ENCODE peak calls at places on chromosome 2, in six cellular contexts. C is type B pancreatic cell, X is tibial artery, H is endothelial cell, Z is dorsolateral prefrontal cortex, E is AG09319. R is an unnamed sample.

GRCh38 chr2:227460833-227461232 is 11.1 kb upstream of the AGFG1 start:
- DNase-seq in C (no peak), X (no peak), H (no peak), Z (no peak), E (no peak), R (no peak)

GRCh38 chr2:236959876-236960275 is 125.8 kb upstream of the COPS8 start:
- DNase-seq in C (no peak), X (peak), H (no peak), Z (no peak), E (no peak), R (no peak)

GRCh38 chr2:128196026-128196822 is 105.2 kb downstream of the UGGT1 start:
- DNase-seq in C (no peak), X (no peak), H (no peak), Z (no peak), E (no peak), R (no peak)

GRCh38 chr2:35454966-35455638 is 900.5 kb upstream of the CRIM1 start:
- DNase-seq in C (no peak), X (no peak), H (no peak), Z (no peak), E (no peak), R (no peak)

GRCh38 chr2:134988994-134989605 is 58.1 kb downstream of the MAP3K19 start:
- DNase-seq in C (no peak), X (no peak), H (no peak), Z (no peak), E (peak), R (no peak)

GRCh38 chr2:190407246-190407661 is 901 bp upstream of the MFSD6 start:
- DNase-seq in C (no peak), X (no peak), H (no peak), Z (no peak), E (no peak), R (no peak)

GRCh38 chr2:135149251-135149650 is 97.2 kb downstream of the RAB3GAP1 start:
- DNase-seq in C (no peak), X (no peak), H (no peak), Z (no peak), E (no peak), R (no peak)

GRCh38 chr2:1162768-1163584 is 212.3 kb downstream of the SNTG2 start:
- DNase-seq in C (no peak), X (no peak), H (peak), Z (no peak), E (no peak), R (no peak)

GRCh38 chr2:66305714-66306113 is 129.2 kb upstream of the MEIS1 start:
- DNase-seq in C (no peak), X (peak), H (no peak), Z (peak), E (no peak), R (no peak)

GRCh38 chr2:81194176-81194575 is 889.6 kb upstream of the LRRTM1 start:
- DNase-seq in C (no peak), X (peak), H (no peak), Z (no peak), E (no peak), R (no peak)

GRCh38 chr2:112877423-112877822 is 33.5 kb upstream of the IL37 start:
- DNase-seq in C (no peak), X (no peak), H (no peak), Z (no peak), E (no peak), R (no peak)

GRCh38 chr2:101253013-101253712 is 477 bp downstream of the CNOT11 start:
- DNase-seq in C (no peak), X (peak), H (peak), Z (peak), E (peak), R (peak)

GRCh38 chr2:12720752-12721151 is 4.0 kb downstream of the TRIB2 start:
- DNase-seq in C (no peak), X (no peak), H (no peak), Z (no peak), E (no peak), R (no peak)

GRCh38 chr2:51224790-51225189 is 192.9 kb upstream of the NRXN1 start:
- DNase-seq in C (no peak), X (no peak), H (no peak), Z (no peak), E (no peak), R (no peak)

GRCh38 chr2:74864728-74865722 is 31.1 kb downstream of the HK2 start:
- DNase-seq in C (no peak), X (no peak), H (no peak), Z (no peak), E (no peak), R (no peak)

GRCh38 chr2:201470821-201471731 is 19.5 kb downstream of the STRADB start:
- DNase-seq in C (no peak), X (no peak), H (no peak), Z (no peak), E (no peak), R (no peak)

GRCh38 chr2:238919307-238919706 is 71.4 kb downstream of the TWIST2 start:
- DNase-seq in C (peak), X (no peak), H (no peak), Z (no peak), E (no peak), R (no peak)

GRCh38 chr2:186746584-186746983 is 52.7 kb downstream of the FAM171B start:
- DNase-seq in C (no peak), X (no peak), H (no peak), Z (no peak), E (no peak), R (no peak)

GRCh38 chr2:8606649-8607550 is 75.0 kb upstream of the ID2 start:
- DNase-seq in C (no peak), X (no peak), H (no peak), Z (no peak), E (no peak), R (no peak)

GRCh38 chr2:220555961-220556360 is 928.5 kb downstream of the SLC4A3 start:
- DNase-seq in C (no peak), X (no peak), H (no peak), Z (no peak), E (no peak), R (no peak)

GRCh38 chr2:194289712-194290346 is 1367.2 kb upstream of the SLC39A10 start:
- DNase-seq in C (no peak), X (no peak), H (no peak), Z (no peak), E (no peak), R (no peak)

GRCh38 chr2:86221066-86221684 is 21.9 kb downstream of the MRPL35 start:
- DNase-seq in C (no peak), X (no peak), H (peak), Z (no peak), E (no peak), R (peak)

GRCh38 chr2:230865324-230865765 is 603 bp downstream of the ITM2C start:
- DNase-seq in C (no peak), X (no peak), H (no peak), Z (no peak), E (no peak), R (no peak)

GRCh38 chr2:147660680-147661079 is 184.1 kb upstream of the ACVR2A start:
- DNase-seq in C (no peak), X (no peak), H (no peak), Z (no peak), E (no peak), R (no peak)

GRCh38 chr2:213980883-213981282 is 430.0 kb upstream of the VWC2L start:
- DNase-seq in C (no peak), X (no peak), H (no peak), Z (no peak), E (no peak), R (no peak)

GRCh38 chr2:195813401-195813800 is 156.4 kb downstream of the SLC39A10 start:
- DNase-seq in C (no peak), X (no peak), H (no peak), Z (no peak), E (no peak), R (no peak)

GRCh38 chr2:28658369-28658768 is 93.3 kb upstream of the PPP1CB start:
- DNase-seq in C (no peak), X (no peak), H (no peak), Z (no peak), E (no peak), R (no peak)

GRCh38 chr2:42055573-42056514 is 8.0 kb downstream of the PKDCC start:
- DNase-seq in C (no peak), X (no peak), H (no peak), Z (no peak), E (no peak), R (peak)

GRCh38 chr2:43131890-43132522 is 94.4 kb downstream of the ZFP36L2 start:
- DNase-seq in C (no peak), X (no peak), H (no peak), Z (no peak), E (no peak), R (no peak)

GRCh38 chr2:199602271-199602895 is 144.6 kb upstream of the SATB2 start:
- DNase-seq in C (no peak), X (no peak), H (no peak), Z (no peak), E (no peak), R (no peak)

GRCh38 chr2:215535125-215535668 is 99.3 kb upstream of the FN1 start:
- DNase-seq in C (no peak), X (no peak), H (no peak), Z (no peak), E (no peak), R (no peak)

GRCh38 chr2:158797963-158798700 is 3.0 kb downstream of the DAPL1 start:
- DNase-seq in C (no peak), X (no peak), H (no peak), Z (no peak), E (no peak), R (no peak)

GRCh38 chr2:238655131-238655860 is 192.6 kb upstream of the TWIST2 start:
- DNase-seq in C (peak), X (peak), H (no peak), Z (no peak), E (no peak), R (no peak)

GRCh38 chr2:96109931-96110511 is 6.3 kb downstream of the ADRA2B start:
- DNase-seq in C (no peak), X (peak), H (no peak), Z (no peak), E (no peak), R (no peak)

GRCh38 chr2:3399403-3399802 is 19.9 kb downstream of the TRAPPC12 start:
- DNase-seq in C (no peak), X (no peak), H (no peak), Z (no peak), E (no peak), R (no peak)

GRCh38 chr2:3396920-3397559 is 17.5 kb downstream of the TRAPPC12 start:
- DNase-seq in C (no peak), X (no peak), H (no peak), Z (no peak), E (no peak), R (no peak)

GRCh38 chr2:3403587-3404334 is 24.3 kb downstream of the TRAPPC12 start:
- DNase-seq in C (no peak), X (no peak), H (no peak), Z (no peak), E (no peak), R (no peak)

GRCh38 chr2:3399829-3400228 is 20.3 kb downstream of the TRAPPC12 start:
- DNase-seq in C (no peak), X (no peak), H (no peak), Z (peak), E (no peak), R (no peak)

GRCh38 chr2:3398837-3399236 is 19.3 kb downstream of the TRAPPC12 start:
- DNase-seq in C (no peak), X (no peak), H (no peak), Z (no peak), E (no peak), R (no peak)
- TF ChIP-seq CTCF in C (peak), X (no peak), H (no peak), Z (no peak), E (no peak), R (no peak)

GRCh38 chr2:121695179-121695451 is 41.6 kb downstream of the NIFK start:
- DNase-seq in C (no peak), X (no peak), H (no peak), Z (no peak), E (no peak), R (no peak)
- TF ChIP-seq CTCF in C (no peak), X (no peak), H (no peak), Z (no peak), E (no peak), R (no peak)

DNA sequence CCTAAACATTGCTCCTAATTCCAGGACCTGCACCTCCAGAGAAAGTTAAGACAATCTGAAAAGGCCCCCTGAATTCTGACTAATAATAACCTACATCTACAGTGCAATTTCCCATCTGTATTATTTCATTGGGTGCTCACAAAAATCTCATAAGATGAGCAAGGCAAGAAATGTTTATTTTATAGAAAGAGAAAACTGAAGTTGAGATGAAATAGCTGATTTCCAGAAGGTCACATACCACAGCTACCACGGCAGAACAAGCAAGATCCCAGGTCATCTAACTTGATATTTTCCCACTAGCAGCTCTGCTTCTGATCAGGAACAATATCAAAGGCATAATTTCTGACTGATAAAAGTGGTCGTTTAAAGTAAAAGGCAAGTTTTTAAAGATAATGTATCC is 105.8 kb upstream of the COL5A2 start:
- DNase-seq in C (no peak), X (no peak), H (no peak), Z (no peak), E (no peak), R (no peak)
- TF ChIP-seq CTCF in C (no peak), X (no peak), H (no peak), Z (no peak), E (no peak), R (no peak)

GRCh38 chr2:120253021-120253882 is 600 bp downstream of the RALB start:
- DNase-seq in C (peak), X (peak), H (peak), Z (peak), E (peak), R (peak)
- TF ChIP-seq CTCF in C (peak), X (peak), H (no peak), Z (peak), E (peak), R (peak)

DNA sequence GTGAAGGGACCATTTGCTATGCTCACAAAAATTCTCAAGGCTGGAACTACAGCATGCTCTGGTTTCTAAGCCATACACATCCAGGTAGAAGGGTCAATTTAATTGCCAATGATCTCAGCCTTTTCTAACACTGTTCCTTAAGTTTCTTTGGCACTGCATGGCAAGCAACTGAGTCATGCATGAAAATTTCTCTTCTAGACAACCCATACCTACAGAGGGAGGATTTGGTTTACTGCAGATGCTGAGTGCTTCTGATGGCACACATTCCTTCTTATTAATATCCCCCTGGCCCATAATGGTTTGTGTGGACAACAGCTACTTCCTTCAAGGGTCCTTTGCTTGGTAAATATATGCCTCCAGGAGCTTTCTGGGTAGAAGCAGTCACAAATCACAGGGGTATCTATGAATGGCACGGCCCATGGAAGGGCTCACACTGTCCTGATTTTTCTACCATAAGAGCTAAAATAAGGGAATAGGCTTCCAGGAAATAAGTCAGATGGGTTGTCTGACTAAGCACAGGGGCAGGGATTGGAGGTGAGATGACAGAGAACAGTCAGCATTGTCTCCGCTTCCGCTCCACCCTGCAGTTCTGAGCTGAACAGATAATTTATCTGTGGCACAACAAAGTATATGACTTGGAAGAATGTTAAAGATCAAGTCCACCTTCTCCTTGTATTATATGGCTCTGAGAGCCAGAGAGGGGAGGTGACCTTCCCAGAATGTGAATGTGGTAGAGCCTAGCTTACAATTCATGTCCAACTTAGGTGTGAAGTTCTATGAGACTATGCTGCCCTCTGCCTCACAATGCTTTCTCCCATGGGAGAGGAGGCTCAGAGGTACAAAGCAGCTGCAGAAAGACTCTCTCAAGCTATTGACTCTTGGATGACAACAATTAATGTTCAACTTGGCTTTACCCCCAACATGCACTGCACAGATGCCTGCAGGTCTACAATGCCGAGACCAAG is 199.2 kb upstream of the TNP1 start:
- DNase-seq in C (no peak), X (no peak), H (no peak), Z (no peak), E (no peak), R (no peak)
- TF ChIP-seq CTCF in C (no peak), X (no peak), H (no peak), Z (no peak), E (no peak), R (no peak)

DNA sequence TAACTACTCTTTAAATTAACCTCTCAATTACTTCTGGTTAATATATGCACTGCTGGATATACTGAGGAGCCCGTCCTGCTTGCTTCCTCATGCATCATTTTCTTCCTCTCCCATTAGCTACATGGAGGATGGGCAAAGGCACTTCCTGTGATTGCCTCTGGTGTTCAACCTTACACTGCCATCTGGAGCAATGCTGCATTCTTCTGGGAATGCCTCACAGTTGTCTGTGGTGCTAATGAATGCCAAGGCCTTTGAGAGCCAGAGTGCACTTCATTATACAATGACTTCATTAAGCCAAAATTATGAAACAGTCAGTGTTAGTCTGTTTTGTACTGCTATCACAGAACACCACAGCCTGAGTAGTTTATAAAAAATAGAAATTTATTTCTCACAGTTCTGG is 134.8 kb upstream of the DOCK10 start:
- DNase-seq in C (no peak), X (no peak), H (no peak), Z (no peak), E (peak), R (no peak)
- TF ChIP-seq CTCF in C (no peak), X (no peak), H (no peak), Z (no peak), E (peak), R (no peak)

GRCh38 chr2:45611020-45611737 is at the start of gene SRBD1:
- DNase-seq in C (peak), X (peak), H (peak), Z (peak), E (peak), R (peak)

GRCh38 chr2:45610281-45611019 is 617 bp downstream of the SRBD1 start:
- DNase-seq in C (no peak), X (peak), H (peak), Z (peak), E (peak), R (peak)

GRCh38 chr2:45612265-45612664 is 1.2 kb upstream of the SRBD1 start:
- DNase-seq in C (no peak), X (no peak), H (no peak), Z (no peak), E (no peak), R (no peak)

GRCh38 chr2:45606801-45607200 is 4.3 kb downstream of the SRBD1 start:
- DNase-seq in C (no peak), X (no peak), H (no peak), Z (no peak), E (no peak), R (no peak)

DNA sequence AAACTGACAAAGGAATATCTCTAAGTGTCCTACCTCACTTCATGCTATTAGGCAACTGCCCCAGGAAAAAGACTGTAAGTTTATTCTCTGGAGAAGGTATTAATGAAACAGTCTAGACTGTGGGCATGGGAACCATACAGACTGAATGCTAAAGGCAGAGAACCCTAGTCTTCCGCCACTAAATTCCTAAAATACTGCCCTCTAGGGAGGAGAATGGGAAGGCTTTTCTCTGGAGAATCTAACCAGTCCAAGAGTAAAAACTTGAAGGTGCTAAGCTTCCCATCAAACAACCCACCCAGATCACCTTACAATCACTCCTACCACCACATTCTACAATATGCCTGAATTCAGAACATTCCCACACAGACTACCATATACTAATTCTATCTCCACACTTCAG is 3.4 kb downstream of the SRBD1 start:
- DNase-seq in C (no peak), X (no peak), H (peak), Z (no peak), E (no peak), R (no peak)
- TF ChIP-seq CTCF in C (peak), X (no peak), H (peak), Z (peak), E (peak), R (peak)

DNA sequence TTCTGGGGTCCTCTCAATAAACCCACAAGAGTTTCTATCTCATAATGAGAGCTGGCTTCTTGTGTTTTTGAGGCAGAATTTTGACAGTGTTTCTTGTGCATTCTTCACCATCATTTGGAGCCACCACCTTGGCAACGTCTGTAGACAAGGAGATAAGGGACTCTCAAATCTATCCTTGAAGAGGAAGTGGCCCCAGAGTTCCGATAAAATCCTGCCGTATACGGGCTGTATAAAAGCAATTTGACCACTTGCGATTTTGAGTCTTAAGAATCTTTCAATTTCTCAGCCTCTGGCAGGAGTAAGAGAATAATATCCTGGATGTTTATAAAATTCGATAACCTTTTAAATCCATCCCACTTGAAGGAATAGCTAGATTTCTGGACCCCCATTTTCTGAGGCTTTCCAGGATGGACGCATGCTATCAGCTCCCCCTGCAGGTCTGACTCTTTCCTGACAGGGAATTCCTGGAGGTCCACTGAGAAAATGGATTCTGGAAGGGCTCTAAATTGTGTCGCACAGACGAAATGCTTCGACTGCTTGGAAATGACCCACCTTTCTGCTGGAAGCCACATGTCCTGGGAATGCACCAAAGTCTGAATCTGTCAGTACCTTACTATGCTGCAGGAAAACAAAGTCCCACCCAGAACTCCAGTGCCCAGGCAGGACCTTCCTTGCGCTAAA is 54.1 kb downstream of the E2F6 start:
- DNase-seq in C (no peak), X (no peak), H (peak), Z (peak), E (no peak), R (peak)
- TF ChIP-seq CTCF in C (peak), X (peak), H (peak), Z (peak), E (peak), R (peak)